ENCODE peak calls at places on chromosomes 3 and 15, in four cellular contexts. P, E, U and I are unnamed samples.
A peak's percentile ranks its signal among the peaks of the same experiment; 100 is the strongest.

GRCh38 chr15:36785396-36785795 is 206.0 kb downstream of the CDIN1 start:
- DNase-seq in P (no peak), E (no peak), U (no peak), I (no peak)

GRCh38 chr15:48366574-48367312 is 35.5 kb downstream of the DUT start:
- DNase-seq in P (no peak), E (no peak), U (no peak), I (no peak)

GRCh38 chr3:95705786-95706418 is 1108.5 kb upstream of the EPHA6 start:
- DNase-seq in P (no peak), E (no peak), U (no peak), I (no peak)

GRCh38 chr3:48215019-48215418 is 8.3 kb upstream of the CAMP start:
- DNase-seq in P (no peak), E (no peak), U (no peak), I (no peak)

GRCh38 chr3:65875395-65876027 is 163.2 kb downstream of the MAGI1 start:
- DNase-seq in P (no peak), E (no peak), U (no peak), I (no peak)

GRCh38 chr3:25043757-25044156 is 384.3 kb upstream of the RARB start:
- DNase-seq in P (no peak), E (no peak), U (no peak), I (no peak)

GRCh38 chr15:32877620-32878019 is 159.8 kb downstream of the GREM1 start:
- DNase-seq in P (no peak), E (no peak), U (no peak), I (no peak)

GRCh38 chr3:72010044-72010443 is 225.1 kb upstream of the PROK2 start:
- DNase-seq in P (no peak), E (no peak), U (no peak), I (no peak)

GRCh38 chr15:25136119-25136518 is 181.3 kb downstream of the SNRPN start:
- DNase-seq in P (peak; percentile 19), E (no peak), U (no peak), I (no peak)

GRCh38 chr3:52004906-52005395 is 9.3 kb upstream of the RPL29 start:
- DNase-seq in P (no peak), E (no peak), U (no peak), I (no peak)

GRCh38 chr15:37743826-37744225 is 190.6 kb upstream of the TMCO5A start:
- DNase-seq in P (no peak), E (no peak), U (no peak), I (no peak)

GRCh38 chr3:123371426-123371825 is 77.5 kb downstream of the ADCY5 start:
- DNase-seq in P (no peak), E (no peak), U (no peak), I (no peak)

GRCh38 chr3:53593611-53594010 is 99.2 kb downstream of the CACNA1D start:
- DNase-seq in P (no peak), E (no peak), U (no peak), I (no peak)

GRCh38 chr3:51692980-51693395 is 13.9 kb upstream of the GRM2 start:
- DNase-seq in P (no peak), E (no peak), U (no peak), I (no peak)

GRCh38 chr15:97858278-97858677 is 102.2 kb upstream of the ARRDC4 start:
- DNase-seq in P (no peak), E (no peak), U (no peak), I (no peak)

GRCh38 chr15:43277901-43278300 is 11.2 kb upstream of the TGM5 start:
- DNase-seq in P (no peak), E (no peak), U (no peak), I (no peak)

GRCh38 chr15:70703483-70703882 is 59.9 kb downstream of the UACA start:
- DNase-seq in P (peak; percentile 62), E (no peak), U (no peak), I (no peak)

GRCh38 chr3:189237516-189237915 is 65.7 kb downstream of the TPRG1 start:
- DNase-seq in P (no peak), E (no peak), U (no peak), I (no peak)

GRCh38 chr3:62248831-62249776 is 124.2 kb downstream of the FEZF2 start:
- DNase-seq in P (no peak), E (no peak), U (no peak), I (no peak)

GRCh38 chr3:140708815-140709214 is 31.0 kb downstream of the TRIM42 start:
- DNase-seq in P (no peak), E (no peak), U (no peak), I (no peak)

GRCh38 chr15:50046868-50047267 is 72.2 kb downstream of the ATP8B4 start:
- DNase-seq in P (no peak), E (no peak), U (no peak), I (no peak)

GRCh38 chr3:123602325-123602724 is 17.5 kb upstream of the HACD2 start:
- DNase-seq in P (peak; percentile 44), E (no peak), U (no peak), I (no peak)

GRCh38 chr3:193869221-193870201 is 266.4 kb upstream of the HES1 start:
- DNase-seq in P (no peak), E (no peak), U (peak; percentile 24), I (peak; percentile 84)

GRCh38 chr3:49171119-49171774 is at the start of gene KLHDC8B:
- DNase-seq in P (peak; percentile 79), E (peak; percentile 84), U (peak; percentile 89), I (peak; percentile 95)

GRCh38 chr15:43977072-43977884 is 150.5 kb downstream of the WDR76 start:
- DNase-seq in P (peak; percentile 1), E (peak; percentile 14), U (no peak), I (no peak)